ENCODE peak calls at places on chromosomes 6 and 20, in four cellular contexts. M is fibroblast of lung, D is Right ventricle myocardium inferior, J is mesendoderm. P is an unnamed sample.
A peak's percentile ranks its signal among the peaks of the same experiment; 100 is the strongest.

GRCh38 chr6:137415127-137415833 is 78.9 kb downstream of the OLIG3 start:
- DNase-seq in M (peak; percentile 58), D (peak; percentile 60), J (peak; percentile 93), P (peak; percentile 82)

GRCh38 chr6:87376643-87377042 is 31.1 kb upstream of the CFAP206 start:
- DNase-seq in M (no peak), D (no peak), J (no peak), P (no peak)

GRCh38 chr20:62025832-62026563 is 39.7 kb downstream of the TAF4 start:
- DNase-seq in M (peak; percentile 46), D (peak; percentile 46), J (peak; percentile 44), P (no peak)

GRCh38 chr6:51292659-51293058 is 474.0 kb downstream of the TFAP2B start:
- DNase-seq in M (peak; percentile 65), D (no peak), J (peak; percentile 41), P (no peak)

GRCh38 chr20:52190437-52191131 is 995 bp downstream of the ZFP64 start:
- DNase-seq in M (peak; percentile 34), D (no peak), J (peak; percentile 48), P (peak; percentile 45)

GRCh38 chr6:138571585-138572199 is 72.4 kb upstream of the NHSL1 start:
- DNase-seq in M (peak; percentile 10), D (no peak), J (no peak), P (peak; percentile 32)

GRCh38 chr6:6907286-6907685 is 200.5 kb upstream of the RREB1 start:
- DNase-seq in M (no peak), D (no peak), J (no peak), P (no peak)

GRCh38 chr6:19070520-19070919 is 683.4 kb downstream of the RNF144B start:
- DNase-seq in M (no peak), D (no peak), J (no peak), P (no peak)

GRCh38 chr20:34979366-34980153 is 23.9 kb downstream of the MYH7B start:
- DNase-seq in M (no peak), D (no peak), J (peak; percentile 84), P (peak; percentile 53)

P was measured in neural progenitor cell.